ENCODE peak calls at places on chromosomes 13 and 19, in nine cellular contexts. N is Panc1, S is HCT116, F is GM23338, M is GM12878, Y is A549, P is SK-N-SH, R is K562, J is HepG2. T is an unnamed sample.

GRCh38 chr19:13010038-13010991 is 15.0 kb downstream of the NFIX start:
- DNase-seq in P (no peak), S (no peak), Y (no peak), M (no peak), F (peak; percentile 58), J (no peak), R (peak; percentile 9), N (no peak), T (no peak)

GRCh38 chr19:6059996-6060599 is 50.2 kb downstream of the RFX2 start:
- DNase-seq in J (no peak), N (no peak), F (no peak), P (no peak), R (no peak), M (no peak), Y (no peak), S (no peak), T (no peak)

GRCh38 chr19:47729468-47729798 is 15.9 kb upstream of the NOP53 start:
- DNase-seq in S (peak; percentile 79), J (no peak), M (no peak), P (no peak), F (peak; percentile 66), R (peak; percentile 81), N (peak; percentile 51), Y (peak; percentile 98), T (no peak)

GRCh38 chr13:65293530-65294198 is 1936.5 kb downstream of the PCDH9 start:
- DNase-seq in F (no peak), Y (no peak), S (no peak), N (no peak), M (no peak), R (no peak), J (no peak), P (no peak), T (no peak)

GRCh38 chr19:8306235-8307054 is 1.7 kb downstream of the CD320 start:
- DNase-seq in P (no peak), J (no peak), F (no peak), N (no peak), R (peak; percentile 45), Y (no peak), S (no peak), M (no peak), T (peak; percentile 0)

GRCh38 chr13:44668707-44669106 is 92.6 kb upstream of the TSC22D1 start:
- DNase-seq in P (no peak), S (no peak), M (no peak), F (no peak), R (no peak), J (no peak), Y (no peak), N (no peak), T (no peak)

GRCh38 chr19:54084410-54084809 is 3.2 kb upstream of the TARM1 start:
- DNase-seq in N (no peak), J (no peak), P (no peak), S (no peak), F (no peak), Y (no peak), R (no peak), M (no peak), T (no peak)

GRCh38 chr13:112469071-112469745 is 93.1 kb downstream of the SPACA7 start:
- DNase-seq in N (no peak), S (no peak), Y (no peak), P (no peak), J (no peak), R (no peak), F (no peak), M (no peak), T (no peak)

GRCh38 chr13:90276208-90276607 is 1071.3 kb upstream of the MIR17HG start:
- DNase-seq in J (no peak), M (no peak), P (no peak), F (no peak), Y (no peak), N (no peak), S (no peak), R (no peak), T (no peak)

DNA sequence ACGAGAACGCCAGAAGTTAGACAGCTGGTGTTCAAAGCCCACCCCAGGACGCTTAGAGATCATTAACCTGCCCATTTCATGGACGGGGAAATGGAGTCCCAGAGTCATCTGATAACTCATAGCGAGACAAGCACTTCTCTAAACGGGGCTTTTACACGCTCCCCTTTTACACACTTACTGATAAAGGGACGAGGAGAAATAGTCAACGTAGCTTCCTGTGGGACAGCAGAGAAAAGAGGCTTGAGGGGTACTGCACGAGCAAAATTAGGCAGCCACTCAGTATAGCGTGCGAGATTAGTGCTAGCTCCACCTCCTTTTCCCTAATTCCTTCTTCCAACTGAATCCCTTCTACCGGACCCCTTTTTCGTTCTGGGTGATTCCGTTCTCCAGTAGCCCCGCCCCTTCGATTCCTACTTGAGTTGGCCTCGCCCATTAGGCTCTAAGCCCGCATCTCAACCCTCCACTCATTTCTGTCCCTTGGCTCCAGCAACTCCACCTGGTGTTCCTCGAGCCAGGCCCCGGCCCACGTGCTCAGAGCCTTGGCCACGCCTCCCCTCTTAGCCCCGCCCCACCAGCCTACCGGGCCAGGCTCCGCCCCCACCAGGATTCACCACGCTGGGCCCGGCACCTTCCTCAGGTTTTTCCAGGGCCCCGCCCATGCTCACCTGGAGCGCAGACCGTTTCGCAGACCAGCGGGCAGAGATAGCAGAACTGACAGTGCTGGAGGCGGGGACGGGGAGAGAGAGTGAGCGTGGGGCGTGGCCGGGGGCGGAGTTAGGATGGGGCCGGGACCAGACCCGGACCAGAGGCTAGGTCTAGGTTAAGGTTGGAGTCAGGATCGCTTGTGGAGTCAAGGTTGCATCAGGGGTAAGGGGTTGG is 3.6 kb downstream of the HRC start:
- DNase-seq in P (peak; percentile 79), F (peak; percentile 100), M (no peak), R (peak; percentile 87), S (peak; percentile 98), N (peak; percentile 66), Y (peak; percentile 91), J (no peak), T (no peak)
- TF ChIP-seq REST in P (no peak), F (no peak), M (no peak), R (no peak), S (no peak), N (no peak), Y (no peak), J (no peak), T (no peak)

GRCh38 chr13:23754506-23754905 is 134.7 kb downstream of the MIPEP start:
- DNase-seq in S (no peak), Y (no peak), J (peak; percentile 20), N (no peak), R (no peak), M (no peak), P (no peak), F (no peak), T (no peak)

GRCh38 chr13:23751195-23751594 is 138.0 kb downstream of the MIPEP start:
- DNase-seq in F (no peak), J (peak; percentile 12), N (peak; percentile 10), S (no peak), Y (peak; percentile 39), P (no peak), M (peak; percentile 41), R (no peak), T (no peak)

GRCh38 chr13:23752111-23753001 is 136.8 kb downstream of the MIPEP start:
- DNase-seq in S (no peak), F (no peak), J (no peak), R (no peak), Y (no peak), N (no peak), M (peak; percentile 69), P (no peak), T (no peak)

GRCh38 chr13:23755040-23755439 is 134.2 kb downstream of the MIPEP start:
- DNase-seq in P (no peak), R (no peak), M (no peak), S (no peak), F (no peak), N (no peak), Y (no peak), J (peak; percentile 59), T (no peak)

GRCh38 chr13:23753523-23753922 is 135.7 kb downstream of the MIPEP start:
- DNase-seq in Y (peak; percentile 69), M (no peak), F (peak; percentile 31), S (no peak), N (no peak), R (no peak), J (peak; percentile 90), P (no peak), T (no peak)
- TF ChIP-seq REST in Y (no peak), M (no peak), F (no peak), S (no peak), N (no peak), R (no peak), J (no peak), P (no peak), T (no peak)

GRCh38 chr13:33316890-33317289 is 31.3 kb upstream of the STARD13 start:
- DNase-seq in J (no peak), N (no peak), R (no peak), P (no peak), F (no peak), M (no peak), Y (no peak), S (no peak), T (no peak)

GRCh38 chr13:33318744-33319143 is 33.2 kb upstream of the STARD13 start:
- DNase-seq in J (no peak), M (no peak), P (no peak), Y (no peak), S (no peak), F (no peak), R (no peak), N (no peak), T (no peak)

GRCh38 chr13:33321686-33322473 is 36.3 kb upstream of the STARD13 start:
- DNase-seq in P (no peak), S (no peak), Y (no peak), J (no peak), N (no peak), M (no peak), R (no peak), F (no peak), T (no peak)

GRCh38 chr13:33319859-33320258 is 34.3 kb upstream of the STARD13 start:
- DNase-seq in P (no peak), S (no peak), Y (no peak), F (no peak), N (no peak), M (no peak), J (no peak), R (no peak), T (no peak)

GRCh38 chr13:33318037-33318436 is 32.5 kb upstream of the STARD13 start:
- DNase-seq in P (no peak), Y (no peak), J (no peak), F (no peak), R (no peak), M (no peak), S (no peak), N (no peak), T (no peak)
- TF ChIP-seq REST in P (no peak), Y (no peak), J (no peak), F (no peak), R (no peak), M (no peak), S (no peak), N (no peak), T (no peak)

DNA sequence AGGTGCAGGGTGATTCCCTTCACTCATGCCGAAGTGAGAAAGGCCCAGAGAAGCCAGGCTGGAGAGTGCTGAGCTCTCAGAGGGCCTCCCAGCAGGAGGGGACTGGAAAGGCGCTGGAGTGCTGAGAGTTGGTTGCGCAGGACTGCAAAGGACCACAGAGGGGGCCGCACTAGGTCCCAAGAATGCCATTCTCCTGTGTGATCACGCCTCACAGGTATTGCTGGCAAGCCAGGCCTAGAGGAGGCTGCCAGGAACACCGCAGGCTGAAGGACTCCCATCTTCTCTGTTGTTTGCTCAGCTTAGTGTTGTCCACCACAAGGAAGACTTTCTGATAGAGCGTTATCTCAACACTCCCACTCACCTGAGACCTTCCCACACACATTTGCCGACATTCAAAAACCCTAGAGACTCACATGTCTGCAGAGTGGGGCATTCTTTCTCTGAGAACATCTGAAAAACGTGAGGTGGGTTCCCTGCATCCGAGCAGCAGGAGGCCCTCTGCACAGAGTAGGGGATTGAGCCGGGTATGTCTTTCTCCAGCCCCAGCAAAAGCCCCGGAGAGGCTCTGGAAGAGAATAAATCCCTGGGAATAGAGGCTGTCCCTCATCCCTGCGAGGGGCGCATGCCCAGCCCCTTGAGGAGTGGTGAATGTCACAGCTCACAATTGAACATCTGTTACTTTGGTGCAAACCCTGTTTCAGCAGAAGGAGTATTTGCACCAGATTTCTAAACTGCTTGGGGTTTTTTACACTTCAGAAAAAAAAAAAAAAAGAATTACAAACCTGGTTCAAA is 164.8 kb downstream of the FGF14 start:
- DNase-seq in N (no peak), S (no peak), J (no peak), M (no peak), F (no peak), R (no peak), P (no peak), Y (no peak), T (no peak)
- TF ChIP-seq REST in N (no peak), S (no peak), J (no peak), M (no peak), F (no peak), R (no peak), P (no peak), Y (no peak), T (no peak)

T was measured in HL-60.